ENCODE peak calls at places on chromosomes 11 and 22, in six cellular contexts. E is T-helper 1 cell; M is GF-D8; K is activated effector memory CD4-positive, alpha-beta T cell treated with Interleukin-2 at 50 U/mL for 16 hours; T is NCI-H2081; R is endodermal cell. J is an unnamed sample.

GRCh38 chr11:110295487-110296225 is 758 bp downstream of the RDX start:
- DNase-seq in M (peak; percentile 86), K (peak; percentile 41), T (peak; percentile 43), E (peak; percentile 12), R (peak; percentile 78), J (peak; percentile 81)

GRCh38 chr11:124415356-124415923 is 9.2 kb downstream of the OR8B4 start:
- DNase-seq in T (peak; percentile 45), R (no peak), M (peak; percentile 60), K (no peak), E (no peak), J (peak; percentile 34)

GRCh38 chr11:78040691-78041379 is 17.8 kb upstream of the KCTD14 start:
- DNase-seq in M (no peak), E (no peak), T (no peak), R (peak; percentile 67), K (no peak), J (no peak)

GRCh38 chr11:96524475-96524874 is 134.7 kb downstream of the JRKL start:
- DNase-seq in T (no peak), M (no peak), K (no peak), R (no peak), E (no peak), J (no peak)

GRCh38 chr11:64234840-64235379 is 526 bp downstream of the VEGFB start:
- DNase-seq in T (no peak), R (peak; percentile 76), E (no peak), M (no peak), K (peak; percentile 44), J (peak; percentile 75)

GRCh38 chr11:46983598-46983997 is 47.0 kb downstream of the CSTPP1 start:
- DNase-seq in R (peak; percentile 48), K (no peak), E (no peak), T (no peak), M (no peak), J (no peak)

GRCh38 chr11:16911658-16912057 is 102.6 kb downstream of the PLEKHA7 start:
- DNase-seq in E (no peak), T (no peak), K (no peak), R (no peak), M (no peak), J (no peak)

GRCh38 chr22:43956383-43956782 is 1.1 kb downstream of the SAMM50 start:
- DNase-seq in E (no peak), T (no peak), R (no peak), K (no peak), M (no peak), J (no peak)

GRCh38 chr11:116990811-116991210 is 107.4 kb downstream of the SIK3 start:
- DNase-seq in K (no peak), E (no peak), R (no peak), M (no peak), T (no peak), J (no peak)

GRCh38 chr11:31847761-31848160 is 36.6 kb upstream of the PAX6 start:
- DNase-seq in T (no peak), R (no peak), K (no peak), E (no peak), M (no peak), J (no peak)

GRCh38 chr11:101617735-101618332 is 34.0 kb upstream of the TRPC6 start:
- DNase-seq in T (no peak), M (no peak), E (no peak), R (peak; percentile 77), K (no peak), J (no peak)

GRCh38 chr22:19710769-19711106 is 3.6 kb upstream of the SEPTIN5 start:
- DNase-seq in R (no peak), K (no peak), T (no peak), M (no peak), E (no peak), J (no peak)

GRCh38 chr11:33698921-33699320 is 1.7 kb downstream of the C11orf91 start:
- DNase-seq in K (no peak), E (no peak), M (no peak), R (no peak), T (no peak), J (no peak)

GRCh38 chr11:131375421-131375820 is 5.0 kb downstream of the NTM start:
- DNase-seq in R (no peak), K (no peak), T (no peak), E (no peak), M (no peak), J (no peak)

GRCh38 chr22:20229916-20230775 is 38.0 kb downstream of the RTN4R start:
- DNase-seq in M (no peak), T (peak; percentile 5), K (no peak), R (no peak), E (no peak), J (no peak)

GRCh38 chr11:76209671-76209955 is 3.3 kb upstream of the WNT11 start:
- DNase-seq in E (no peak), M (no peak), R (no peak), K (no peak), T (no peak), J (no peak)

GRCh38 chr22:36022162-36022561 is 6.5 kb downstream of the RBFOX2 start:
- DNase-seq in M (no peak), E (no peak), T (no peak), K (no peak), R (no peak), J (no peak)

GRCh38 chr22:30556388-30556787 is 9.8 kb upstream of the SEC14L6 start:
- DNase-seq in T (no peak), E (no peak), K (no peak), M (no peak), R (peak; percentile 64), J (no peak)

GRCh38 chr11:117371453-117371852 is 43.8 kb downstream of the CEP164 start:
- DNase-seq in R (no peak), K (no peak), E (no peak), M (no peak), T (no peak), J (no peak)

GRCh38 chr11:134342572-134343340 is 11.0 kb downstream of the GLB1L2 start:
- DNase-seq in R (no peak), M (no peak), T (no peak), E (no peak), K (no peak), J (no peak)